ENCODE peak calls at places on chromosome 12, in five cellular contexts. K is A549, H is K562, P is HepG2, C is endothelial cell of umbilical vein. L is an unnamed sample.

GRCh38 chr12:57093412-57094193 is 4.7 kb downstream of the NAB2 start:
- DNase-seq in H (peak), C (peak), P (no peak), K (peak), L (peak)

GRCh38 chr12:106213721-106214121 is 34.1 kb downstream of the CKAP4 start:
- DNase-seq in H (no peak), P (no peak), C (peak), K (no peak), L (no peak)

GRCh38 chr12:124829008-124829707 is 34.5 kb downstream of the SCARB1 start:
- DNase-seq in C (no peak), P (peak), K (peak), H (peak), L (peak)

GRCh38 chr12:109358154-109358869 is 10.6 kb downstream of the MYO1H start:
- DNase-seq in C (peak), H (no peak), P (no peak), K (no peak), L (peak)

GRCh38 chr12:58959639-58960300 is 39.5 kb upstream of the LRIG3 start:
- DNase-seq in C (no peak), K (no peak), P (no peak), H (no peak), L (no peak)

GRCh38 chr12:112190626-112191025 is 65.3 kb downstream of the TRAFD1 start:
- DNase-seq in K (no peak), P (no peak), H (no peak), C (no peak), L (no peak)

GRCh38 chr12:47754126-47754525 is 4.6 kb downstream of the RAPGEF3 start:
- DNase-seq in P (no peak), K (no peak), C (no peak), H (no peak), L (no peak)

GRCh38 chr12:51067771-51068170 is 15.6 kb downstream of the CSRNP2 start:
- DNase-seq in P (no peak), C (no peak), H (no peak), K (no peak), L (no peak)

GRCh38 chr12:124686885-124687694 is 119.7 kb upstream of the NCOR2 start:
- DNase-seq in K (no peak), P (no peak), H (no peak), C (no peak), L (no peak)

GRCh38 chr12:42904683-42905418 is 315.3 kb upstream of the PRICKLE1 start:
- DNase-seq in H (no peak), C (no peak), K (no peak), P (no peak), L (no peak)

GRCh38 chr12:49674318-49674985 is 32.8 kb downstream of the FMNL3 start:
- DNase-seq in H (no peak), C (no peak), P (no peak), K (no peak), L (no peak)

GRCh38 chr12:80805106-80805505 is 88.4 kb downstream of the MYF5 start:
- DNase-seq in C (no peak), H (no peak), P (no peak), K (no peak), L (no peak)

GRCh38 chr12:131092911-131093901 is 139.5 kb downstream of the ADGRD1 start:
- DNase-seq in P (no peak), H (no peak), C (no peak), K (no peak), L (peak)

DNA sequence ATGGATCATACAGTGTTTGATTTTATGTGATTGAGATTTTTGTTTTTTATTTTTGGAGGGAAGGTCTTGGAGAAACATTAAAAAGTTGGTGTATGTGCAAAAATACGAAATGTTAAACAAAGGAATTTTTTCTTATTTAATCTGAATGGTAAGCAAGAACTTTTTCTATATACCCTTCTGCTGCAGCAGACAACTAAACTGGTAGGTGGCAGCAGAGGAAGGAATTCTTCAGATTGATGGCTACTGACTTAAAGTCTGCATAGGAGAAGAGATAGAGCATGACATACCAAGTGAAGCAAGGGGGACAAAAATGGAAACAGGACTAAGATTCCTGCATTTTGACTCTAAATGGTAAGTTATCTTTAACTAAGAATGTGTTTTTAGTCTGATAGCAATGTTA is 42.0 kb upstream of the A2ML1 start:
- DNase-seq in P (peak), C (peak), H (peak), K (peak), L (peak)
- TF ChIP-seq CTCF in P (peak), C (no peak), H (no peak), K (peak), L (no peak)

GRCh38 chr12:102216086-102216691 is 18.6 kb upstream of the PMCH start:
- DNase-seq in H (no peak), P (no peak), K (peak), C (peak), L (peak)
- TF ChIP-seq MAX in H (no peak), P (no peak), K (no peak), C (no peak), L (no peak)

GRCh38 chr12:104566244-104566993 is 109.7 kb downstream of the CHST11 start:
- DNase-seq in C (no peak), H (no peak), P (no peak), K (no peak), L (peak)

GRCh38 chr12:104562763-104563162 is 106.0 kb downstream of the CHST11 start:
- DNase-seq in C (no peak), P (no peak), H (no peak), K (no peak), L (no peak)

GRCh38 chr12:104568881-104569280 is 112.1 kb downstream of the CHST11 start:
- DNase-seq in C (no peak), K (no peak), P (no peak), H (no peak), L (no peak)

GRCh38 chr12:104567832-104568490 is 111.2 kb downstream of the CHST11 start:
- DNase-seq in C (no peak), P (no peak), H (no peak), K (no peak), L (peak)

DNA sequence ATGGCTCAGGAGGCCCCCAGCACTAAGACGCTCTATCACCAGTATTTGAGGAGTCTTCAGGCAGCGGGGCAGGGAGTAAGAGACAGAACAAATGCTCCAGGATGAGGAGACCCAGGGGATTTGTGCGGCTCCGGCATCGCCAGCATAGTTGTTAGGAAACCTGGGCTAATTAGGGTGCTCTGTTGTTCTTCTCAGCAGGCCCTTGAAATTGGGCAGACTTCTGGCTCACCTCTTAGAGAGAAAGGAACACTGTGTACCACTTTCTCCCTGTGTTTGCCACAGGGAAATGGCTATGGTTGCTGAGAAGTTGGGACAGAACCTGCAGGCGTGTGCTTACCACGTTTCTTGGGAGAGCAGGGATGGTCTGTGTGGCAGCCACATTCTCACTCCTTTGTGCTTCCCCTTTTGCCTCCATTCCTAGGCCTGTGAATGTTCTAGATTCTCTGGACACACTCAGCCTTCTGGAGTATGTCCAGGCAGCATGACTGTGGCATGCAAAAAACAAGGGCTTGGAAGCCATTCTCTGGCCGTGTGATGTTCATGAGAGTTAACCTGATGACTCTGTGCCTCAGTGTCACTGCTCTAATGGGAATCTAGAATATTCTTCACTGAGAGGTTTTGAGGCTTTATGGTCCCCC is 109.0 kb downstream of the CHST11 start:
- DNase-seq in H (no peak), K (no peak), C (no peak), P (no peak), L (peak)
- TF ChIP-seq MYC in H (no peak), K (no peak), C (no peak), P (no peak), L (no peak)

DNA sequence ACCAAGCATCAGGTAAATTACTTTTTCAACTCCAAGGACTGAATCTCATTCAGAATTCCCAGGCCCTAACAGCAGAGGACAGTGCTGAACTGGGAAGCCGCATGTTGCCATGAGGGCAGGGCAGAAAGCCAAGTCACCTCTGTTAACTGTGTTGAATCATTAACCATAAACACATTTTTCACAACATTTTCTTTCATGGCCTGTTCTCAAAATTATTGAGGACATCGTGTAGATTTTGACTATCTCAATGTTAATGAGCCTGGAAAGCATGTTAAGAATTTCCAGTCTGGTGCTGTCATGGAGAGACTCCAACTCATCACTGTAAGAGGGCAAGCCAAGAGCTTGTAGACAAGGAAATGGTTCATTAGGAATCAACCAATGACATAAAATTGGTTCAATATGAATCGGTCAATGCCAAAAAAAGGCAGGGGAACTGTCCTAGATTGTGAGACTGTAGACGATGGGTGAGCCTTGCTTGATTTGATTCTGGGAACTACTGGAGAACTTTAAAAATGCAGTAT is 33.7 kb downstream of the CPM start:
- DNase-seq in C (no peak), P (peak), K (peak), H (no peak), L (no peak)
- TF ChIP-seq CTCF in C (no peak), P (peak), K (peak), H (peak), L (no peak)

GRCh38 chr12:92133795-92134637 is 11.6 kb downstream of the BTG1 start:
- DNase-seq in K (no peak), P (no peak), H (no peak), C (no peak), L (peak)
- TF ChIP-seq MAX in K (no peak), P (no peak), H (no peak), C (no peak), L (no peak)

GRCh38 chr12:92487138-92487485 is 215.7 kb upstream of the PLEKHG7 start:
- DNase-seq in H (no peak), K (no peak), C (no peak), P (no peak), L (no peak)
- TF ChIP-seq MYC in H (no peak), K (no peak), C (no peak), P (no peak), L (no peak)